ENCODE peak calls at places on chromosomes 5 and 9, in six cellular contexts. One of them, this sample, is unnamed.

GRCh38 chr9:126228779-126229444 is 97.7 kb upstream of the MVB12B start:
- DNase-seq in stomach: peak; percentile 72
- DNase-seq in WERI-Rb-1: peak; percentile 84
- DNase-seq in A673: peak; percentile 76
- DNase-seq in IMR-90: peak; percentile 57
- DNase-seq in Caco-2: peak; percentile 80
- DNase-seq in this sample: peak; percentile 74

GRCh38 chr5:155839251-155840037 is 487.5 kb upstream of the SGCD start:
- DNase-seq in WERI-Rb-1: peak; percentile 73
- DNase-seq in A673: peak; percentile 0
- DNase-seq in stomach: no peak
- DNase-seq in Caco-2: peak; percentile 4
- DNase-seq in IMR-90: peak; percentile 0
- DNase-seq in this sample: no peak

GRCh38 chr5:43567967-43568366 is 11.1 kb upstream of the PAIP1 start:
- DNase-seq in WERI-Rb-1: no peak
- DNase-seq in stomach: no peak
- DNase-seq in Caco-2: no peak
- DNase-seq in IMR-90: no peak
- DNase-seq in A673: no peak
- DNase-seq in this sample: no peak

GRCh38 chr9:95771556-95772280 is 103.8 kb upstream of the ERCC6L2 start:
- DNase-seq in WERI-Rb-1: peak; percentile 39
- DNase-seq in stomach: peak; percentile 27
- DNase-seq in A673: peak; percentile 50
- DNase-seq in Caco-2: peak; percentile 56
- DNase-seq in IMR-90: peak; percentile 39
- DNase-seq in this sample: peak; percentile 73

GRCh38 chr5:81756016-81756415 is 5.1 kb upstream of the SSBP2 start:
- DNase-seq in A673: no peak
- DNase-seq in stomach: no peak
- DNase-seq in WERI-Rb-1: no peak
- DNase-seq in Caco-2: no peak
- DNase-seq in IMR-90: no peak
- DNase-seq in this sample: peak; percentile 48

GRCh38 chr9:81002242-81002641 is 687.1 kb downstream of the TLE1 start:
- DNase-seq in WERI-Rb-1: no peak
- DNase-seq in A673: no peak
- DNase-seq in Caco-2: no peak
- DNase-seq in stomach: no peak
- DNase-seq in IMR-90: no peak
- DNase-seq in this sample: no peak

GRCh38 chr5:95069948-95070347 is 214.9 kb downstream of the MCTP1 start:
- DNase-seq in A673: no peak
- DNase-seq in IMR-90: no peak
- DNase-seq in stomach: no peak
- DNase-seq in WERI-Rb-1: no peak
- DNase-seq in Caco-2: no peak
- DNase-seq in this sample: no peak

GRCh38 chr5:142542906-142543305 is 143.0 kb downstream of the FGF1 start:
- DNase-seq in WERI-Rb-1: no peak
- DNase-seq in A673: no peak
- DNase-seq in stomach: no peak
- DNase-seq in Caco-2: no peak
- DNase-seq in IMR-90: peak; percentile 55
- DNase-seq in this sample: peak; percentile 83

GRCh38 chr9:134230092-134230941 is 66.0 kb upstream of the RNU6ATAC start:
- DNase-seq in A673: no peak
- DNase-seq in IMR-90: no peak
- DNase-seq in Caco-2: no peak
- DNase-seq in stomach: no peak
- DNase-seq in WERI-Rb-1: no peak
- DNase-seq in this sample: no peak

GRCh38 chr5:124801551-124801950 is 55.1 kb upstream of the ZNF608 start:
- DNase-seq in A673: no peak
- DNase-seq in stomach: no peak
- DNase-seq in WERI-Rb-1: no peak
- DNase-seq in Caco-2: no peak
- DNase-seq in IMR-90: no peak
- DNase-seq in this sample: no peak

GRCh38 chr9:121815084-121815483 is 163.7 kb downstream of the DAB2IP start:
- DNase-seq in Caco-2: no peak
- DNase-seq in stomach: no peak
- DNase-seq in A673: no peak
- DNase-seq in WERI-Rb-1: no peak
- DNase-seq in IMR-90: no peak
- DNase-seq in this sample: no peak

GRCh38 chr9:133129001-133129799 is 8.2 kb upstream of the RALGDS start:
- DNase-seq in Caco-2: no peak
- DNase-seq in A673: no peak
- DNase-seq in WERI-Rb-1: no peak
- DNase-seq in IMR-90: no peak
- DNase-seq in stomach: no peak
- DNase-seq in this sample: no peak

GRCh38 chr9:133125706-133126696 is 5.0 kb upstream of the RALGDS start:
- DNase-seq in WERI-Rb-1: no peak
- DNase-seq in stomach: no peak
- DNase-seq in IMR-90: peak; percentile 60
- DNase-seq in Caco-2: no peak
- DNase-seq in A673: no peak
- DNase-seq in this sample: peak; percentile 57

GRCh38 chr9:133128152-133128551 is 7.1 kb upstream of the RALGDS start:
- DNase-seq in WERI-Rb-1: no peak
- DNase-seq in stomach: no peak
- DNase-seq in A673: no peak
- DNase-seq in IMR-90: no peak
- DNase-seq in Caco-2: no peak
- DNase-seq in this sample: no peak

GRCh38 chr9:133126697-133127339 is 5.8 kb upstream of the RALGDS start:
- DNase-seq in Caco-2: no peak
- DNase-seq in A673: no peak
- DNase-seq in stomach: no peak
- DNase-seq in WERI-Rb-1: no peak
- DNase-seq in IMR-90: no peak
- DNase-seq in this sample: no peak

GRCh38 chr9:133127340-133127981 is 6.4 kb upstream of the RALGDS start:
- DNase-seq in stomach: peak; percentile 84
- DNase-seq in A673: no peak
- DNase-seq in WERI-Rb-1: no peak
- DNase-seq in IMR-90: no peak
- DNase-seq in Caco-2: no peak
- DNase-seq in this sample: peak; percentile 48
- TF ChIP-seq CTCF in stomach: no peak
- TF ChIP-seq CTCF in A673: no peak
- TF ChIP-seq CTCF in WERI-Rb-1: no peak
- TF ChIP-seq CTCF in IMR-90: no peak
- TF ChIP-seq CTCF in Caco-2: no peak
- TF ChIP-seq CTCF in this sample: no peak

GRCh38 chr5:88834108-88834462 is 48.9 kb downstream of the MEF2C start:
- DNase-seq in IMR-90: no peak
- DNase-seq in stomach: no peak
- DNase-seq in A673: no peak
- DNase-seq in Caco-2: no peak
- DNase-seq in WERI-Rb-1: no peak
- DNase-seq in this sample: no peak
- H3K4me3 ChIP-seq in IMR-90: no peak overlapping the region
- H3K4me3 ChIP-seq in stomach: no peak overlapping the region
- H3K4me3 ChIP-seq in A673: no peak overlapping the region
- H3K4me3 ChIP-seq in Caco-2: no peak overlapping the region
- H3K4me3 ChIP-seq in WERI-Rb-1: no peak overlapping the region
- H3K4me3 ChIP-seq in this sample: no peak overlapping the region

GRCh38 chr5:195401-196160 is 4.3 kb downstream of the LRRC14B start:
- DNase-seq in Caco-2: no peak
- DNase-seq in stomach: no peak
- DNase-seq in WERI-Rb-1: peak; percentile 44
- DNase-seq in IMR-90: no peak
- DNase-seq in A673: no peak
- DNase-seq in this sample: no peak
- TF ChIP-seq CTCF in Caco-2: no peak
- TF ChIP-seq CTCF in stomach: no peak
- TF ChIP-seq CTCF in WERI-Rb-1: peak; percentile 70
- TF ChIP-seq CTCF in IMR-90: peak; percentile 6
- TF ChIP-seq CTCF in A673: no peak
- TF ChIP-seq CTCF in this sample: no peak

GRCh38 chr9:129887210-129888084 is 52.2 kb downstream of the USP20 start:
- DNase-seq in Caco-2: no peak
- DNase-seq in WERI-Rb-1: no peak
- DNase-seq in IMR-90: peak; percentile 81
- DNase-seq in A673: peak; percentile 43
- DNase-seq in stomach: no peak
- DNase-seq in this sample: peak; percentile 87
- H3K4me3 ChIP-seq in Caco-2: no peak overlapping the region
- H3K4me3 ChIP-seq in WERI-Rb-1: no peak overlapping the region
- H3K4me3 ChIP-seq in IMR-90: no peak overlapping the region
- H3K4me3 ChIP-seq in A673: no peak overlapping the region
- H3K4me3 ChIP-seq in stomach: peak overlapping the region; percentile 23
- H3K4me3 ChIP-seq in this sample: no peak overlapping the region

DNA sequence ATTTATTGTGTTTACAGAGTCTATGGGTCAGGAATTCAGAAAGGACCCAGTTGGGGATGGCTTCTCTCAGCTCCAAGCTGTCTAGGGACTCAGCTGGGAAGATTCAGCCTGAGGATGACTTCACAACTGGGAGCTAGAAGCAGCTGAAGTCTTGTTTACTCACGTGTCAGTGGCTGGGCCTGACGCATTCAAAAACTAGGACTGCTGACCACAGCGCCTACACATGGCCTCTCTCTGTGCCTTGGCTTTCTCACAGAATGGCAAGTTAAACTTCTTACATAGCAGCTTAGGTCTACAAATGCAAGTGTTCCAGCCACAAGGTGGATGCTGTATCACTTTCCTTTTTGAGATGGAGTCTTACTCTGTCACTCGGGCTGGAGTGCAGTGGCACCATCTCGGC is 16.3 kb upstream of the PPP2CA start:
- DNase-seq in A673: no peak
- DNase-seq in IMR-90: peak; percentile 99
- DNase-seq in stomach: no peak
- DNase-seq in Caco-2: no peak
- DNase-seq in WERI-Rb-1: no peak
- DNase-seq in this sample: peak; percentile 94
- TF ChIP-seq CTCF in A673: no peak
- TF ChIP-seq CTCF in IMR-90: peak; percentile 20
- TF ChIP-seq CTCF in stomach: no peak
- TF ChIP-seq CTCF in Caco-2: no peak
- TF ChIP-seq CTCF in WERI-Rb-1: no peak
- TF ChIP-seq CTCF in this sample: no peak

GRCh38 chr5:66193419-66193818 is 49.3 kb downstream of the SREK1 start:
- DNase-seq in IMR-90: no peak
- DNase-seq in A673: no peak
- DNase-seq in stomach: no peak
- DNase-seq in WERI-Rb-1: no peak
- DNase-seq in Caco-2: no peak
- DNase-seq in this sample: no peak
- H3K4me3 ChIP-seq in IMR-90: no peak overlapping the region
- H3K4me3 ChIP-seq in A673: no peak overlapping the region
- H3K4me3 ChIP-seq in stomach: no peak overlapping the region
- H3K4me3 ChIP-seq in WERI-Rb-1: no peak overlapping the region
- H3K4me3 ChIP-seq in Caco-2: no peak overlapping the region
- H3K4me3 ChIP-seq in this sample: no peak overlapping the region